ENCODE peak calls at places on chromosome 14, in eight cellular contexts. One of them, this sample, is unnamed. For H4K20me1, the result is how much of the 10 kb centered on the place peaks cover.

GRCh38 chr14:95125156-95125555 is 32.2 kb downstream of the DICER1 start:
- DNase-seq in IMR-90: no peak
- DNase-seq in fibroblast of lung: no peak
- DNase-seq in GM23338: peak
- DNase-seq in Karpas-422: no peak
- DNase-seq in MM.1S: no peak
- DNase-seq in PC-9: no peak
- DNase-seq in HCT116: no peak
- DNase-seq in this sample: no peak

GRCh38 chr14:51422704-51423103 is 182.7 kb downstream of the TMX1 start:
- DNase-seq in fibroblast of lung: no peak
- DNase-seq in GM23338: no peak
- DNase-seq in PC-9: no peak
- DNase-seq in Karpas-422: peak
- DNase-seq in HCT116: peak
- DNase-seq in IMR-90: no peak
- DNase-seq in MM.1S: no peak
- DNase-seq in this sample: no peak

GRCh38 chr14:48382961-48383360 is 707.6 kb upstream of the MDGA2 start:
- DNase-seq in fibroblast of lung: no peak
- DNase-seq in IMR-90: no peak
- DNase-seq in Karpas-422: no peak
- DNase-seq in MM.1S: no peak
- DNase-seq in GM23338: peak
- DNase-seq in PC-9: no peak
- DNase-seq in HCT116: no peak
- DNase-seq in this sample: no peak

GRCh38 chr14:99198746-99199145 is 73.3 kb downstream of the BCL11B start:
- DNase-seq in PC-9: no peak
- DNase-seq in Karpas-422: no peak
- DNase-seq in HCT116: no peak
- DNase-seq in IMR-90: no peak
- DNase-seq in GM23338: peak
- DNase-seq in MM.1S: no peak
- DNase-seq in fibroblast of lung: no peak
- DNase-seq in this sample: no peak

GRCh38 chr14:59959663-59960062 is 39.7 kb downstream of the LRRC9 start:
- DNase-seq in PC-9: no peak
- DNase-seq in Karpas-422: no peak
- DNase-seq in GM23338: no peak
- DNase-seq in fibroblast of lung: no peak
- DNase-seq in IMR-90: no peak
- DNase-seq in MM.1S: no peak
- DNase-seq in HCT116: no peak
- DNase-seq in this sample: no peak

GRCh38 chr14:64465208-64465821 is at the start of gene AKAP5:
- DNase-seq in HCT116: no peak
- DNase-seq in PC-9: peak
- DNase-seq in GM23338: peak
- DNase-seq in Karpas-422: peak
- DNase-seq in MM.1S: peak
- DNase-seq in fibroblast of lung: peak
- DNase-seq in IMR-90: peak
- DNase-seq in this sample: peak

GRCh38 chr14:53180272-53181221 is 27.4 kb upstream of the DDHD1 start:
- DNase-seq in HCT116: peak
- DNase-seq in PC-9: no peak
- DNase-seq in fibroblast of lung: peak
- DNase-seq in Karpas-422: peak
- DNase-seq in GM23338: peak
- DNase-seq in IMR-90: peak
- DNase-seq in MM.1S: no peak
- DNase-seq in this sample: peak

GRCh38 chr14:91400696-91401095 is 16.9 kb downstream of the CCDC88C start:
- DNase-seq in HCT116: no peak
- DNase-seq in Karpas-422: no peak
- DNase-seq in fibroblast of lung: peak
- DNase-seq in MM.1S: no peak
- DNase-seq in PC-9: no peak
- DNase-seq in IMR-90: peak
- DNase-seq in GM23338: no peak
- DNase-seq in this sample: no peak

GRCh38 chr14:71056168-71056567 is 148.9 kb downstream of the PCNX1 start:
- DNase-seq in fibroblast of lung: no peak
- DNase-seq in GM23338: no peak
- DNase-seq in Karpas-422: no peak
- DNase-seq in IMR-90: peak
- DNase-seq in PC-9: no peak
- DNase-seq in MM.1S: no peak
- DNase-seq in HCT116: no peak
- DNase-seq in this sample: no peak

GRCh38 chr14:95903616-95904107 is 27.0 kb downstream of the TUNAR start:
- DNase-seq in HCT116: no peak
- DNase-seq in GM23338: no peak
- DNase-seq in fibroblast of lung: no peak
- DNase-seq in IMR-90: no peak
- DNase-seq in MM.1S: no peak
- DNase-seq in PC-9: no peak
- DNase-seq in Karpas-422: no peak
- DNase-seq in this sample: no peak

GRCh38 chr14:75229923-75230792 is 48.5 kb upstream of the FOS start:
- DNase-seq in HCT116: peak
- DNase-seq in GM23338: peak
- DNase-seq in fibroblast of lung: peak
- DNase-seq in MM.1S: peak
- DNase-seq in Karpas-422: peak
- DNase-seq in PC-9: peak
- DNase-seq in IMR-90: peak
- DNase-seq in this sample: no peak

GRCh38 chr14:92962031-92962830 is 39.3 kb downstream of the CHGA start:
- DNase-seq in HCT116: no peak
- DNase-seq in IMR-90: no peak
- DNase-seq in MM.1S: no peak
- DNase-seq in fibroblast of lung: no peak
- DNase-seq in PC-9: no peak
- DNase-seq in Karpas-422: no peak
- DNase-seq in GM23338: no peak
- DNase-seq in this sample: no peak

GRCh38 chr14:20614038-20614840 is 23.1 kb upstream of the RNASE12 start:
- DNase-seq in MM.1S: no peak
- DNase-seq in IMR-90: no peak
- DNase-seq in fibroblast of lung: peak
- DNase-seq in HCT116: no peak
- DNase-seq in PC-9: no peak
- DNase-seq in GM23338: no peak
- DNase-seq in Karpas-422: peak
- DNase-seq in this sample: peak

GRCh38 chr14:98770151-98770550 is 501.8 kb downstream of the BCL11B start:
- DNase-seq in HCT116: no peak
- DNase-seq in MM.1S: no peak
- DNase-seq in Karpas-422: no peak
- DNase-seq in PC-9: no peak
- DNase-seq in IMR-90: no peak
- DNase-seq in fibroblast of lung: no peak
- DNase-seq in GM23338: no peak
- DNase-seq in this sample: no peak

GRCh38 chr14:77761205-77761931 is 412 bp upstream of the SNW1 start:
- DNase-seq in HCT116: no peak
- DNase-seq in MM.1S: no peak
- DNase-seq in IMR-90: peak
- DNase-seq in Karpas-422: peak
- DNase-seq in PC-9: peak
- DNase-seq in fibroblast of lung: peak
- DNase-seq in GM23338: peak
- DNase-seq in this sample: peak

GRCh38 chr14:79831198-79831890 is 380.0 kb downstream of the DIO2 start:
- DNase-seq in PC-9: no peak
- DNase-seq in IMR-90: peak
- DNase-seq in MM.1S: no peak
- DNase-seq in Karpas-422: no peak
- DNase-seq in fibroblast of lung: no peak
- DNase-seq in HCT116: no peak
- DNase-seq in GM23338: no peak
- DNase-seq in this sample: no peak

GRCh38 chr14:28772613-28773012 is 6.0 kb downstream of the FOXG1 start:
- DNase-seq in MM.1S: no peak
- DNase-seq in Karpas-422: no peak
- DNase-seq in PC-9: no peak
- DNase-seq in GM23338: no peak
- DNase-seq in fibroblast of lung: peak
- DNase-seq in HCT116: no peak
- DNase-seq in IMR-90: no peak
- DNase-seq in this sample: no peak

GRCh38 chr14:20682435-20683124 is 1.8 kb upstream of the RNASE4 start:
- DNase-seq in PC-9: peak
- DNase-seq in GM23338: peak
- DNase-seq in HCT116: peak
- DNase-seq in fibroblast of lung: peak
- DNase-seq in Karpas-422: peak
- DNase-seq in MM.1S: peak
- DNase-seq in IMR-90: peak
- DNase-seq in this sample: peak

GRCh38 chr14:29601559-29602109 is 326.0 kb downstream of the PRKD1 start:
- DNase-seq in Karpas-422: no peak
- DNase-seq in fibroblast of lung: peak
- DNase-seq in GM23338: no peak
- DNase-seq in PC-9: no peak
- DNase-seq in MM.1S: no peak
- DNase-seq in IMR-90: peak
- DNase-seq in HCT116: no peak
- DNase-seq in this sample: no peak

GRCh38 chr14:105070760-105071137 is 5.5 kb upstream of the GPR132 start:
- DNase-seq in Karpas-422: no peak
- DNase-seq in HCT116: no peak
- DNase-seq in PC-9: peak
- DNase-seq in IMR-90: no peak
- DNase-seq in GM23338: no peak
- DNase-seq in MM.1S: no peak
- DNase-seq in fibroblast of lung: no peak
- DNase-seq in this sample: no peak

GRCh38 chr14:49640540-49641417 is 5.7 kb upstream of the DNAAF2 start:
- DNase-seq in HCT116: no peak
- DNase-seq in GM23338: no peak
- DNase-seq in MM.1S: no peak
- DNase-seq in PC-9: no peak
- DNase-seq in fibroblast of lung: no peak
- DNase-seq in Karpas-422: no peak
- DNase-seq in IMR-90: no peak
- DNase-seq in this sample: no peak
- H4K20me1 ChIP-seq in HCT116: under half
- H4K20me1 ChIP-seq in GM23338: under half
- H4K20me1 ChIP-seq in MM.1S: under half
- H4K20me1 ChIP-seq in PC-9: half or more
- H4K20me1 ChIP-seq in fibroblast of lung: under half
- H4K20me1 ChIP-seq in Karpas-422: under half
- H4K20me1 ChIP-seq in IMR-90: under half
- H4K20me1 ChIP-seq in this sample: under half

DNA sequence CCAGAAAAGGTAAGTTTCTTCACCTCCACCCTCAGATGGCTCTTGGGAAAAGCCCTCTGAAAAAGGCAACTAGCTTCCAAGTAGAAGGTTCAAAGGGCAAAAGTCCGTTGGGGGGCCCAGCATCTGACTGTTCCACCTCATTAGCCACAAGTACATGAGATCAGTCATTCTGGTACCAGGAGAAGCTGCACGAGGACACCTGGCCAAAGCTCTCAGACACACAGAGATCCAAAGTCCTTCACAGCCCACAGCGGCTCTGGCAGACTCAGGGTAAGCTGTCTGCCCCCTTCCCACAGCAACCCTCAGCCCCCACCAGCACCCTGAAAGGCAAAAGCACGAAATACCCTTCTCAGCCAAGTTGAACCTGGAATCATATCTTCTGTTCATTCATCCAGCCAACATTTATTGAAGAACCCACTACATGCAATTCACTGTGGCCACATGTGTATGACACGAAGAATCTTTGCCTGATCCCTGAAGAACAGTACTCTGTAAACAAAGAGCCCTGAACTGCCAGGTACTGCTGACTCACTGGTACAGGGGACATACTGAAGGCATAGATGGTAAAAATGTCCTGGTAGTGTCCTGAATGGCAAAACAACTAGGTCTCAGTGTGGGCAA is 19.0 kb downstream of the SLC7A7 start:
- DNase-seq in GM23338: no peak
- DNase-seq in MM.1S: no peak
- DNase-seq in PC-9: no peak
- DNase-seq in fibroblast of lung: no peak
- DNase-seq in IMR-90: no peak
- DNase-seq in Karpas-422: no peak
- DNase-seq in HCT116: no peak
- DNase-seq in this sample: no peak
- H2AFZ ChIP-seq in GM23338: no peak
- H2AFZ ChIP-seq in MM.1S: no peak
- H2AFZ ChIP-seq in PC-9: no peak
- H2AFZ ChIP-seq in fibroblast of lung: no peak
- H2AFZ ChIP-seq in IMR-90: no peak
- H2AFZ ChIP-seq in Karpas-422: no peak
- H2AFZ ChIP-seq in HCT116: no peak
- H2AFZ ChIP-seq in this sample: no peak

GRCh38 chr14:61703342-61704129 is 8.2 kb downstream of the HIF1A start:
- DNase-seq in Karpas-422: peak
- DNase-seq in IMR-90: no peak
- DNase-seq in HCT116: no peak
- DNase-seq in GM23338: no peak
- DNase-seq in fibroblast of lung: no peak
- DNase-seq in PC-9: no peak
- DNase-seq in MM.1S: no peak
- DNase-seq in this sample: no peak

GRCh38 chr14:61704554-61704953 is 9.2 kb downstream of the HIF1A start:
- DNase-seq in fibroblast of lung: peak
- DNase-seq in IMR-90: no peak
- DNase-seq in PC-9: no peak
- DNase-seq in MM.1S: no peak
- DNase-seq in GM23338: no peak
- DNase-seq in Karpas-422: no peak
- DNase-seq in HCT116: no peak
- DNase-seq in this sample: no peak

GRCh38 chr14:61706096-61706690 is 10.9 kb downstream of the HIF1A start:
- DNase-seq in MM.1S: no peak
- DNase-seq in fibroblast of lung: no peak
- DNase-seq in HCT116: no peak
- DNase-seq in PC-9: no peak
- DNase-seq in GM23338: no peak
- DNase-seq in Karpas-422: no peak
- DNase-seq in IMR-90: no peak
- DNase-seq in this sample: no peak

GRCh38 chr14:61701946-61702345 is 6.6 kb downstream of the HIF1A start:
- DNase-seq in IMR-90: no peak
- DNase-seq in PC-9: no peak
- DNase-seq in Karpas-422: no peak
- DNase-seq in HCT116: no peak
- DNase-seq in MM.1S: no peak
- DNase-seq in fibroblast of lung: no peak
- DNase-seq in GM23338: no peak
- DNase-seq in this sample: no peak

GRCh38 chr14:61705017-61705416 is 9.7 kb downstream of the HIF1A start:
- DNase-seq in PC-9: no peak
- DNase-seq in GM23338: no peak
- DNase-seq in Karpas-422: no peak
- DNase-seq in HCT116: no peak
- DNase-seq in IMR-90: peak
- DNase-seq in MM.1S: no peak
- DNase-seq in fibroblast of lung: no peak
- DNase-seq in this sample: no peak
- H4K20me1 ChIP-seq in PC-9: half or more
- H4K20me1 ChIP-seq in GM23338: half or more
- H4K20me1 ChIP-seq in Karpas-422: half or more
- H4K20me1 ChIP-seq in HCT116: under half
- H4K20me1 ChIP-seq in IMR-90: half or more
- H4K20me1 ChIP-seq in MM.1S: under half
- H4K20me1 ChIP-seq in fibroblast of lung: under half
- H4K20me1 ChIP-seq in this sample: under half

GRCh38 chr14:101072945-101073597 is 169.5 kb upstream of the RTL1 start:
- DNase-seq in Karpas-422: peak
- DNase-seq in PC-9: peak
- DNase-seq in IMR-90: peak
- DNase-seq in MM.1S: peak
- DNase-seq in fibroblast of lung: peak
- DNase-seq in GM23338: peak
- DNase-seq in HCT116: peak
- DNase-seq in this sample: peak
- H2AFZ ChIP-seq in Karpas-422: no peak
- H2AFZ ChIP-seq in PC-9: no peak
- H2AFZ ChIP-seq in IMR-90: peak
- H2AFZ ChIP-seq in MM.1S: no peak
- H2AFZ ChIP-seq in fibroblast of lung: no peak
- H2AFZ ChIP-seq in GM23338: peak
- H2AFZ ChIP-seq in HCT116: peak
- H2AFZ ChIP-seq in this sample: no peak